ENCODE peak calls at places on chromosomes 16 and 17, in five cellular contexts. X is CD4-positive, CD25-positive, alpha-beta regulatory T cell; Q is AG04450; V is ecto neural progenitor cell; H is cardiac fibroblast. K is an unnamed sample.
A peak's percentile ranks its signal among the peaks of the same experiment; 100 is the strongest.

GRCh38 chr16:11671676-11672075 is 3.4 kb downstream of the SNN start:
- DNase-seq in X (no peak), Q (no peak), V (no peak), H (no peak), K (no peak)

GRCh38 chr16:88781140-88782077 is 3.6 kb downstream of the PIEZO1 start:
- DNase-seq in X (peak; percentile 71), Q (no peak), V (no peak), H (no peak), K (no peak)

GRCh38 chr17:75110307-75110937 is 653 bp downstream of the ARMC7 start:
- DNase-seq in X (no peak), Q (no peak), V (no peak), H (no peak), K (peak; percentile 36)

GRCh38 chr16:55559933-55560516 is 6.5 kb upstream of the CAPNS2 start:
- DNase-seq in X (no peak), Q (no peak), V (no peak), H (no peak), K (no peak)

GRCh38 chr17:17361543-17362511 is 58.7 kb downstream of the NT5M start:
- DNase-seq in X (no peak), Q (no peak), V (no peak), H (peak; percentile 42), K (no peak)

GRCh38 chr17:50396261-50397110 is 837 bp downstream of the LRRC59 start:
- DNase-seq in X (no peak), Q (no peak), V (no peak), H (peak; percentile 76), K (peak; percentile 66)

GRCh38 chr17:30513346-30513745 is 36.1 kb downstream of the GOSR1 start:
- DNase-seq in X (no peak), Q (no peak), V (no peak), H (peak; percentile 83), K (no peak)

GRCh38 chr16:3646348-3646920 is 8.1 kb upstream of the DNASE1 start:
- DNase-seq in X (no peak), Q (no peak), V (no peak), H (no peak), K (no peak)

GRCh38 chr17:64969046-64969501 is 49.8 kb upstream of the LRRC37A3 start:
- DNase-seq in X (peak; percentile 57), Q (no peak), V (no peak), H (no peak), K (no peak)

GRCh38 chr17:58666858-58667267 is 25.0 kb downstream of the TEX14 start:
- DNase-seq in X (peak; percentile 17), Q (no peak), V (no peak), H (peak; percentile 83), K (peak; percentile 73)

GRCh38 chr17:17820457-17821158 is 16.2 kb downstream of the SREBF1 start:
- DNase-seq in X (no peak), Q (no peak), V (no peak), H (no peak), K (no peak)

GRCh38 chr17:74280093-74280513 is 6.1 kb downstream of the DNAI2 start:
- DNase-seq in X (peak; percentile 74), Q (no peak), V (no peak), H (no peak), K (no peak)

GRCh38 chr16:19844945-19845641 is 39.6 kb downstream of the GPRC5B start:
- DNase-seq in X (no peak), Q (peak; percentile 78), V (no peak), H (peak; percentile 87), K (peak; percentile 50)

GRCh38 chr17:76382803-76383644 is 1.4 kb upstream of the SPHK1 start:
- DNase-seq in X (peak; percentile 50), Q (no peak), V (peak; percentile 89), H (peak; percentile 79), K (peak; percentile 62)

GRCh38 chr16:54284931-54285413 is 1.6 kb downstream of the IRX3 start:
- DNase-seq in X (no peak), Q (no peak), V (peak; percentile 62), H (peak; percentile 55), K (peak; percentile 65)

GRCh38 chr17:8173056-8173870 is 2.9 kb downstream of the TMEM107 start:
- DNase-seq in X (peak; percentile 93), Q (peak; percentile 96), V (peak; percentile 86), H (peak; percentile 99), K (peak; percentile 82)

GRCh38 chr17:76475302-76475701 is 7.9 kb downstream of the AANAT start:
- DNase-seq in X (no peak), Q (no peak), V (no peak), H (no peak), K (no peak)

GRCh38 chr16:81523387-81524115 is 78.9 kb downstream of the CMIP start:
- DNase-seq in X (no peak), Q (peak; percentile 41), V (no peak), H (peak; percentile 87), K (peak; percentile 88)

GRCh38 chr16:78376452-78376851 is 277.0 kb downstream of the WWOX start:
- DNase-seq in X (no peak), Q (no peak), V (no peak), H (no peak), K (no peak)

GRCh38 chr16:3038896-3039295 is 2.2 kb upstream of the BICDL2 start:
- DNase-seq in X (no peak), Q (no peak), V (no peak), H (no peak), K (no peak)

GRCh38 chr16:84631882-84632281 is 14.0 kb upstream of the COTL1 start:
- DNase-seq in X (no peak), Q (no peak), V (no peak), H (no peak), K (no peak)

GRCh38 chr17:1946021-1946932 is 78.9 kb downstream of the RTN4RL1 start:
- DNase-seq in X (no peak), Q (no peak), V (peak; percentile 67), H (no peak), K (no peak)

GRCh38 chr16:75097941-75098897 is 18.4 kb downstream of the LDHD start:
- DNase-seq in X (peak; percentile 72), Q (no peak), V (no peak), H (no peak), K (no peak)

GRCh38 chr16:88284101-88284500 is 98.7 kb upstream of the ZNF469 start:
- DNase-seq in X (no peak), Q (no peak), V (no peak), H (no peak), K (no peak)